ENCODE peak calls at places on chromosomes 12 and 14, in eight cellular contexts. One of them, this sample, is unnamed.

GRCh38 chr14:67457782-67458181 is 30.7 kb downstream of the TMEM229B start:
- DNase-seq in fibroblast of the aortic adventitia: no peak
- DNase-seq in fibroblast of pulmonary artery: no peak
- DNase-seq in body of pancreas: peak
- DNase-seq in HFF-Myc: no peak
- DNase-seq in heart right ventricle: peak
- DNase-seq in CD8-positive, alpha-beta T cell: no peak
- DNase-seq in stomach: peak
- DNase-seq in this sample: no peak

GRCh38 chr14:66624319-66624937 is 116.5 kb downstream of the GPHN start:
- DNase-seq in fibroblast of the aortic adventitia: peak
- DNase-seq in fibroblast of pulmonary artery: peak
- DNase-seq in body of pancreas: peak
- DNase-seq in HFF-Myc: peak
- DNase-seq in heart right ventricle: peak
- DNase-seq in CD8-positive, alpha-beta T cell: no peak
- DNase-seq in stomach: peak
- DNase-seq in this sample: no peak

GRCh38 chr12:49567611-49568441 is at the start of gene MCRS1:
- DNase-seq in fibroblast of the aortic adventitia: peak
- DNase-seq in fibroblast of pulmonary artery: peak
- DNase-seq in body of pancreas: peak
- DNase-seq in HFF-Myc: peak
- DNase-seq in heart right ventricle: peak
- DNase-seq in CD8-positive, alpha-beta T cell: peak
- DNase-seq in stomach: peak
- DNase-seq in this sample: peak

GRCh38 chr12:111412007-111412829 is 6.5 kb downstream of the SH2B3 start:
- DNase-seq in fibroblast of the aortic adventitia: no peak
- DNase-seq in fibroblast of pulmonary artery: no peak
- DNase-seq in body of pancreas: no peak
- DNase-seq in HFF-Myc: no peak
- DNase-seq in heart right ventricle: no peak
- DNase-seq in CD8-positive, alpha-beta T cell: peak
- DNase-seq in stomach: no peak
- DNase-seq in this sample: no peak

GRCh38 chr12:115349711-115350110 is 665.7 kb upstream of the TBX3 start:
- DNase-seq in fibroblast of the aortic adventitia: no peak
- DNase-seq in fibroblast of pulmonary artery: peak
- DNase-seq in body of pancreas: no peak
- DNase-seq in HFF-Myc: no peak
- DNase-seq in heart right ventricle: no peak
- DNase-seq in CD8-positive, alpha-beta T cell: no peak
- DNase-seq in stomach: no peak
- DNase-seq in this sample: no peak

GRCh38 chr12:563250-563781 is 99.9 kb downstream of the NINJ2 start:
- DNase-seq in fibroblast of the aortic adventitia: no peak
- DNase-seq in fibroblast of pulmonary artery: no peak
- DNase-seq in body of pancreas: no peak
- DNase-seq in HFF-Myc: no peak
- DNase-seq in heart right ventricle: no peak
- DNase-seq in CD8-positive, alpha-beta T cell: peak
- DNase-seq in stomach: no peak
- DNase-seq in this sample: peak

GRCh38 chr14:88380405-88380804 is 5.1 kb upstream of the SPATA7 start:
- DNase-seq in fibroblast of the aortic adventitia: peak
- DNase-seq in fibroblast of pulmonary artery: peak
- DNase-seq in body of pancreas: no peak
- DNase-seq in HFF-Myc: no peak
- DNase-seq in heart right ventricle: no peak
- DNase-seq in CD8-positive, alpha-beta T cell: no peak
- DNase-seq in stomach: no peak
- DNase-seq in this sample: no peak

GRCh38 chr12:108647936-108648287 is 14.2 kb upstream of the SELPLG start:
- DNase-seq in fibroblast of the aortic adventitia: no peak
- DNase-seq in fibroblast of pulmonary artery: no peak
- DNase-seq in body of pancreas: no peak
- DNase-seq in HFF-Myc: no peak
- DNase-seq in heart right ventricle: no peak
- DNase-seq in CD8-positive, alpha-beta T cell: no peak
- DNase-seq in stomach: no peak
- DNase-seq in this sample: no peak

GRCh38 chr12:24795699-24796385 is 153.1 kb downstream of the BCAT1 start:
- DNase-seq in fibroblast of the aortic adventitia: no peak
- DNase-seq in fibroblast of pulmonary artery: no peak
- DNase-seq in body of pancreas: no peak
- DNase-seq in HFF-Myc: no peak
- DNase-seq in heart right ventricle: no peak
- DNase-seq in CD8-positive, alpha-beta T cell: no peak
- DNase-seq in stomach: no peak
- DNase-seq in this sample: no peak

GRCh38 chr12:9702239-9702638 is 30.7 kb downstream of the CLECL1 start:
- DNase-seq in fibroblast of the aortic adventitia: no peak
- DNase-seq in fibroblast of pulmonary artery: no peak
- DNase-seq in body of pancreas: no peak
- DNase-seq in HFF-Myc: no peak
- DNase-seq in heart right ventricle: no peak
- DNase-seq in CD8-positive, alpha-beta T cell: peak
- DNase-seq in stomach: no peak
- DNase-seq in this sample: no peak

GRCh38 chr12:110180591-110181005 is 56.4 kb downstream of the IFT81 start:
- DNase-seq in fibroblast of the aortic adventitia: peak
- DNase-seq in fibroblast of pulmonary artery: peak
- DNase-seq in body of pancreas: no peak
- DNase-seq in HFF-Myc: no peak
- DNase-seq in heart right ventricle: no peak
- DNase-seq in CD8-positive, alpha-beta T cell: no peak
- DNase-seq in stomach: no peak
- DNase-seq in this sample: no peak

GRCh38 chr14:100658514-100658886 is 68.2 kb upstream of the DLK1 start:
- DNase-seq in fibroblast of the aortic adventitia: no peak
- DNase-seq in fibroblast of pulmonary artery: no peak
- DNase-seq in body of pancreas: no peak
- DNase-seq in HFF-Myc: no peak
- DNase-seq in heart right ventricle: no peak
- DNase-seq in CD8-positive, alpha-beta T cell: no peak
- DNase-seq in stomach: no peak
- DNase-seq in this sample: no peak

GRCh38 chr12:116278667-116279066 is 1.2 kb upstream of the MED13L start:
- DNase-seq in fibroblast of the aortic adventitia: no peak
- DNase-seq in fibroblast of pulmonary artery: no peak
- DNase-seq in body of pancreas: no peak
- DNase-seq in HFF-Myc: no peak
- DNase-seq in heart right ventricle: no peak
- DNase-seq in CD8-positive, alpha-beta T cell: no peak
- DNase-seq in stomach: no peak
- DNase-seq in this sample: no peak

GRCh38 chr12:82174936-82175335 is 183.3 kb downstream of the CCDC59 start:
- DNase-seq in fibroblast of the aortic adventitia: no peak
- DNase-seq in fibroblast of pulmonary artery: no peak
- DNase-seq in body of pancreas: peak
- DNase-seq in HFF-Myc: no peak
- DNase-seq in heart right ventricle: no peak
- DNase-seq in CD8-positive, alpha-beta T cell: no peak
- DNase-seq in stomach: no peak
- DNase-seq in this sample: no peak

GRCh38 chr12:6215932-6216494 is 15.8 kb downstream of the CD9 start:
- DNase-seq in fibroblast of the aortic adventitia: peak
- DNase-seq in fibroblast of pulmonary artery: peak
- DNase-seq in body of pancreas: peak
- DNase-seq in HFF-Myc: peak
- DNase-seq in heart right ventricle: no peak
- DNase-seq in CD8-positive, alpha-beta T cell: no peak
- DNase-seq in stomach: peak
- DNase-seq in this sample: peak

GRCh38 chr14:65281991-65282908 is 130.3 kb upstream of the FUT8 start:
- DNase-seq in fibroblast of the aortic adventitia: peak
- DNase-seq in fibroblast of pulmonary artery: peak
- DNase-seq in body of pancreas: no peak
- DNase-seq in HFF-Myc: no peak
- DNase-seq in heart right ventricle: peak
- DNase-seq in CD8-positive, alpha-beta T cell: no peak
- DNase-seq in stomach: no peak
- DNase-seq in this sample: no peak

GRCh38 chr14:94213741-94214140 is 39.6 kb downstream of the PPP4R4 start:
- DNase-seq in fibroblast of the aortic adventitia: no peak
- DNase-seq in fibroblast of pulmonary artery: no peak
- DNase-seq in body of pancreas: no peak
- DNase-seq in HFF-Myc: no peak
- DNase-seq in heart right ventricle: no peak
- DNase-seq in CD8-positive, alpha-beta T cell: no peak
- DNase-seq in stomach: no peak
- DNase-seq in this sample: no peak

GRCh38 chr12:130192667-130193345 is 30.5 kb downstream of the FZD10 start:
- DNase-seq in fibroblast of the aortic adventitia: no peak
- DNase-seq in fibroblast of pulmonary artery: no peak
- DNase-seq in body of pancreas: no peak
- DNase-seq in HFF-Myc: no peak
- DNase-seq in heart right ventricle: no peak
- DNase-seq in CD8-positive, alpha-beta T cell: no peak
- DNase-seq in stomach: peak
- DNase-seq in this sample: no peak

GRCh38 chr14:91344107-91344506 is 73.5 kb downstream of the CCDC88C start:
- DNase-seq in fibroblast of the aortic adventitia: no peak
- DNase-seq in fibroblast of pulmonary artery: no peak
- DNase-seq in body of pancreas: no peak
- DNase-seq in HFF-Myc: no peak
- DNase-seq in heart right ventricle: no peak
- DNase-seq in CD8-positive, alpha-beta T cell: no peak
- DNase-seq in stomach: no peak
- DNase-seq in this sample: no peak
- H3K4me3 ChIP-seq in fibroblast of the aortic adventitia: no peak
- H3K4me3 ChIP-seq in fibroblast of pulmonary artery: no peak
- H3K4me3 ChIP-seq in body of pancreas: no peak
- H3K4me3 ChIP-seq in HFF-Myc: no peak
- H3K4me3 ChIP-seq in heart right ventricle: no peak
- H3K4me3 ChIP-seq in CD8-positive, alpha-beta T cell: no peak
- H3K4me3 ChIP-seq in stomach: no peak
- H3K4me3 ChIP-seq in this sample: no peak

GRCh38 chr14:33849455-33849801 is 101.4 kb downstream of the EGLN3 start:
- DNase-seq in fibroblast of the aortic adventitia: no peak
- DNase-seq in fibroblast of pulmonary artery: no peak
- DNase-seq in body of pancreas: no peak
- DNase-seq in HFF-Myc: no peak
- DNase-seq in heart right ventricle: no peak
- DNase-seq in CD8-positive, alpha-beta T cell: no peak
- DNase-seq in stomach: no peak
- DNase-seq in this sample: no peak
- TF ChIP-seq CTCF in fibroblast of the aortic adventitia: no peak
- TF ChIP-seq CTCF in fibroblast of pulmonary artery: no peak
- TF ChIP-seq CTCF in body of pancreas: no peak
- TF ChIP-seq CTCF in HFF-Myc: no peak
- TF ChIP-seq CTCF in heart right ventricle: no peak
- TF ChIP-seq CTCF in CD8-positive, alpha-beta T cell: no peak
- TF ChIP-seq CTCF in stomach: no peak
- TF ChIP-seq CTCF in this sample: no peak

DNA sequence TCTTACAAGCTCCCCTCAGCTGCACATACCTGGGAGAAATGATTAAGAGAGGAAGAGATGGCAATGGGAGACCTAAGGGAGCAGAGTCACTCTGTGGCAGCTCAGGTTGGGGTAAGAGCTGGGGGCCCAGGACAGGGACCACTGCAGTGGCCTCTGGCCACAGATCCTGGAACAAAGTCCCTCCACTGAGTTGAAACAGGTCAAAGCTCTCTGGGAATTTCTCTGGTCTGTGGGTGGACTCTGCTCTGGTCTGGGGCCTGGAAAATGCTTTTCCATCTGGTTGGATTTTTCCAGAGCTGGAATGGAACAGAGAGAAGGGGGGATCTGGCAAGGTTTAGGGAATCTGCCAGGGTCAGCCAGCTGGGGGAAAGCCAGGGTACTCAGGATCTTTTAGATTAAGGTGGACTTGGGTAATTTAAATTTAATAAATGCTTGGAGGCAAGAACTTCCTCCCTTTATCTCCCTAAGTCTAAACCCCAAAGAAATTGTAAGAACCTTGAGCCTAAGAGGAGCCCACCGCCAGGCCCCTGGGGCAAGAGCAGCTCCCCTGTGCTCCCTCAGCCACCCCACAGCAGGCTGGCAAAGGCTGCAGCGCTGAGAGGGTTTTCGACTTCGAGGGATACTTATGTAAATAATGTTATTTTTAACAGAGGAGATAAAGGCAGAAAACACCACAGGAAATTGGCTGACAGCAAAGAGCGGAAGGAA is 3.7 kb downstream of the HOXC10 start:
- DNase-seq in fibroblast of the aortic adventitia: no peak
- DNase-seq in fibroblast of pulmonary artery: no peak
- DNase-seq in body of pancreas: no peak
- DNase-seq in HFF-Myc: no peak
- DNase-seq in heart right ventricle: no peak
- DNase-seq in CD8-positive, alpha-beta T cell: no peak
- DNase-seq in stomach: no peak
- DNase-seq in this sample: no peak
- H3K4me3 ChIP-seq in fibroblast of the aortic adventitia: no peak
- H3K4me3 ChIP-seq in fibroblast of pulmonary artery: no peak
- H3K4me3 ChIP-seq in body of pancreas: no peak
- H3K4me3 ChIP-seq in HFF-Myc: no peak
- H3K4me3 ChIP-seq in heart right ventricle: no peak
- H3K4me3 ChIP-seq in CD8-positive, alpha-beta T cell: no peak
- H3K4me3 ChIP-seq in stomach: no peak
- H3K4me3 ChIP-seq in this sample: no peak

GRCh38 chr12:33944703-33945437 is 77.4 kb upstream of the ALG10 start:
- DNase-seq in fibroblast of the aortic adventitia: no peak
- DNase-seq in fibroblast of pulmonary artery: no peak
- DNase-seq in body of pancreas: no peak
- DNase-seq in HFF-Myc: no peak
- DNase-seq in heart right ventricle: no peak
- DNase-seq in CD8-positive, alpha-beta T cell: no peak
- DNase-seq in stomach: no peak
- DNase-seq in this sample: no peak

GRCh38 chr12:33945438-33945784 is 76.9 kb upstream of the ALG10 start:
- DNase-seq in fibroblast of the aortic adventitia: no peak
- DNase-seq in fibroblast of pulmonary artery: no peak
- DNase-seq in body of pancreas: no peak
- DNase-seq in HFF-Myc: no peak
- DNase-seq in heart right ventricle: no peak
- DNase-seq in CD8-positive, alpha-beta T cell: no peak
- DNase-seq in stomach: no peak
- DNase-seq in this sample: no peak

GRCh38 chr12:33942172-33942571 is 80.1 kb upstream of the ALG10 start:
- DNase-seq in fibroblast of the aortic adventitia: no peak
- DNase-seq in fibroblast of pulmonary artery: no peak
- DNase-seq in body of pancreas: no peak
- DNase-seq in HFF-Myc: no peak
- DNase-seq in heart right ventricle: no peak
- DNase-seq in CD8-positive, alpha-beta T cell: no peak
- DNase-seq in stomach: no peak
- DNase-seq in this sample: no peak
- TF ChIP-seq CTCF in fibroblast of the aortic adventitia: no peak
- TF ChIP-seq CTCF in fibroblast of pulmonary artery: no peak
- TF ChIP-seq CTCF in body of pancreas: no peak
- TF ChIP-seq CTCF in HFF-Myc: no peak
- TF ChIP-seq CTCF in heart right ventricle: no peak
- TF ChIP-seq CTCF in CD8-positive, alpha-beta T cell: no peak
- TF ChIP-seq CTCF in stomach: no peak
- TF ChIP-seq CTCF in this sample: no peak

This sample was measured in Peyer's patch.